ENCODE peak calls at places on chromosomes 3 and 15, in four cellular contexts. E is AG10803; Q is breast epithelium; F is Jurkat, Clone E6-1. T is an unnamed sample.

GRCh38 chr3:72533584-72534473 is 314.4 kb downstream of the SHQ1 start:
- DNase-seq in Q (no peak), E (no peak), F (no peak), T (no peak)

GRCh38 chr15:47409601-47410000 is 307.7 kb upstream of the SEMA6D start:
- DNase-seq in E (peak), F (no peak), Q (no peak), T (no peak)

GRCh38 chr3:107432013-107432515 is 54.8 kb downstream of the CCDC54 start:
- DNase-seq in Q (no peak), E (peak), F (no peak), T (no peak)

GRCh38 chr3:46677096-46677702 is 16.3 kb downstream of the ALS2CL start:
- DNase-seq in F (no peak), E (no peak), Q (no peak), T (no peak)

GRCh38 chr15:35555244-35555643 is 9.3 kb upstream of the DPH6 start:
- DNase-seq in E (no peak), F (no peak), Q (no peak), T (no peak)

GRCh38 chr3:34056951-34057390 is 258.5 kb downstream of the PDCD6IP start:
- DNase-seq in Q (no peak), F (no peak), E (peak), T (no peak)

GRCh38 chr3:103002447-103002846 is 567.6 kb downstream of the ZPLD1 start:
- DNase-seq in F (peak), E (no peak), Q (no peak), T (no peak)

GRCh38 chr15:79640206-79640605 is 208.1 kb downstream of the MINAR1 start:
- DNase-seq in F (no peak), Q (no peak), E (peak), T (no peak)

GRCh38 chr3:69906351-69906966 is 93.1 kb upstream of the SAMMSON start:
- DNase-seq in F (no peak), Q (no peak), E (no peak), T (no peak)

GRCh38 chr3:192570757-192571156 is 156.6 kb downstream of the FGF12 start:
- DNase-seq in Q (no peak), E (no peak), F (no peak), T (no peak)

GRCh38 chr3:27176256-27176655 is 192.9 kb downstream of the NEK10 start:
- DNase-seq in F (no peak), E (no peak), Q (no peak), T (no peak)

GRCh38 chr3:64546856-64547255 is 140.9 kb downstream of the ADAMTS9 start:
- DNase-seq in Q (no peak), E (no peak), F (no peak), T (no peak)

GRCh38 chr3:33061782-33062181 is 35.2 kb downstream of the GLB1 start:
- DNase-seq in F (peak), E (peak), Q (no peak), T (no peak)

GRCh38 chr15:71559616-71560015 is 250.7 kb upstream of the NR2E3 start:
- DNase-seq in Q (no peak), F (no peak), E (no peak), T (no peak)

GRCh38 chr15:38683382-38684242 is 119.0 kb upstream of the RASGRP1 start:
- DNase-seq in F (peak), Q (peak), E (peak), T (no peak)

GRCh38 chr3:197961582-197961945 is 1.5 kb downstream of the LMLN start:
- DNase-seq in E (no peak), F (no peak), Q (no peak), T (no peak)

GRCh38 chr15:74963213-74963612 is 6.6 kb upstream of the RPP25 start:
- DNase-seq in F (no peak), E (no peak), Q (no peak), T (no peak)

GRCh38 chr3:61685755-61686154 is 124.4 kb downstream of the PTPRG start:
- DNase-seq in F (no peak), Q (no peak), E (no peak), T (no peak)

GRCh38 chr3:19221081-19221480 is 72.8 kb downstream of the KCNH8 start:
- DNase-seq in E (no peak), Q (no peak), F (no peak), T (no peak)

GRCh38 chr3:35908366-35909232 is 269.3 kb downstream of the ARPP21 start:
- DNase-seq in E (peak), Q (no peak), F (peak), T (peak)

GRCh38 chr15:33215941-33216872 is 21.7 kb upstream of the FMN1 start:
- DNase-seq in Q (no peak), E (peak), F (peak), T (no peak)

GRCh38 chr3:48130321-48130881 is 57.8 kb downstream of the CDC25A start:
- DNase-seq in E (peak), F (no peak), Q (peak), T (peak)

GRCh38 chr3:134373278-134373941 is 837 bp downstream of the AMOTL2 start:
- DNase-seq in E (peak), F (no peak), Q (peak), T (peak)

GRCh38 chr3:189588061-189588817 is 43.0 kb upstream of the TP63 start:
- DNase-seq in F (no peak), E (peak), Q (no peak), T (no peak)

GRCh38 chr15:62165029-62165792 is at the start of gene C2CD4B:
- DNase-seq in F (no peak), Q (no peak), E (no peak), T (no peak)

GRCh38 chr3:29758108-29759020 is 477.5 kb downstream of the RBMS3 start:
- DNase-seq in F (no peak), Q (no peak), E (peak), T (no peak)

GRCh38 chr3:170585008-170585936 is 603 bp downstream of the SLC7A14 start:
- DNase-seq in E (no peak), Q (no peak), F (no peak), T (no peak)

GRCh38 chr3:15399970-15400369 is 27.4 kb downstream of the METTL6 start:
- DNase-seq in Q (no peak), E (no peak), F (peak), T (no peak)

GRCh38 chr3:42063886-42064285 is 27.3 kb upstream of the TRAK1 start:
- DNase-seq in Q (no peak), E (peak), F (no peak), T (no peak)

GRCh38 chr3:58526124-58526957 is 10.6 kb downstream of the ACOX2 start:
- DNase-seq in F (no peak), Q (no peak), E (peak), T (peak)

GRCh38 chr3:36416660-36417059 is 36.4 kb downstream of the STAC start:
- DNase-seq in E (no peak), Q (no peak), F (no peak), T (no peak)

GRCh38 chr15:30859091-30859874 is 44.4 kb upstream of the FAN1 start:
- DNase-seq in F (peak), Q (no peak), E (peak), T (no peak)

GRCh38 chr3:127426444-127427168 is 138.8 kb upstream of the PRR20G start:
- DNase-seq in E (no peak), Q (no peak), F (no peak), T (peak)

GRCh38 chr3:112926000-112926399 is 48.9 kb downstream of the CD200R1 start:
- DNase-seq in E (no peak), Q (no peak), F (no peak), T (no peak)

GRCh38 chr3:30258426-30259392 is 347.7 kb upstream of the TGFBR2 start:
- DNase-seq in F (no peak), E (no peak), Q (no peak), T (no peak)

GRCh38 chr15:27361418-27361817 is 390.4 kb downstream of the GABRG3 start:
- DNase-seq in E (no peak), Q (no peak), F (no peak), T (peak)

GRCh38 chr3:114450008-114450596 is 156.3 kb downstream of the TIGIT start:
- DNase-seq in E (no peak), F (no peak), Q (no peak), T (no peak)
- H3K4me3 ChIP-seq in E (peak), F (no peak), Q (peak), T (no peak)

GRCh38 chr15:99981839-99982658 is 248.8 kb upstream of the LYSMD4 start:
- DNase-seq in E (no peak), F (no peak), Q (no peak), T (no peak)

GRCh38 chr15:99981223-99981647 is 248.0 kb upstream of the LYSMD4 start:
- DNase-seq in Q (no peak), E (no peak), F (no peak), T (no peak)

GRCh38 chr15:99983894-99984293 is 250.7 kb upstream of the LYSMD4 start:
- DNase-seq in F (no peak), E (no peak), Q (no peak), T (no peak)

GRCh38 chr15:99983171-99983891 is 250.1 kb upstream of the LYSMD4 start:
- DNase-seq in E (no peak), F (no peak), Q (no peak), T (no peak)

DNA sequence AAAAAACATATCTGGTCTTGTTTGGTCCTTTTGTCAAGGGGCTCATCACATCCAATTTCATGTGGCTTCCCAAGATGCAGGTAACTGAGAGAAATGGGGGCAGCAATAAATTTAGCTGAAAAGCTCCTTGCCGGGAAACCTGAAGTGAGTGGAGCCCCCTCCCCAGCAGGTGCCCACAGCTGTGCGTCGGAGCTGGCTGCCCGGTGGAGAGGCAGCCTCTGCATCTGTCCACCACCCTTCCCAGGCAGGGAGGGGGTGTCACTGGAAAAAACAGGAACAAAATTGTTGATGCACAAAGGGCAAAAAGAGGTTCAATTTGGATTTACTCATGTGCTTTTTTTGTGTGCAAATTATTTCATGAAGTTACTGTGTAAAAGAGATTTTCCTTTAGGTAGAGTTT is 249.4 kb upstream of the LYSMD4 start:
- DNase-seq in F (no peak), E (no peak), Q (no peak), T (no peak)
- H3K4me3 ChIP-seq in F (no peak), E (no peak), Q (no peak), T (no peak)

DNA sequence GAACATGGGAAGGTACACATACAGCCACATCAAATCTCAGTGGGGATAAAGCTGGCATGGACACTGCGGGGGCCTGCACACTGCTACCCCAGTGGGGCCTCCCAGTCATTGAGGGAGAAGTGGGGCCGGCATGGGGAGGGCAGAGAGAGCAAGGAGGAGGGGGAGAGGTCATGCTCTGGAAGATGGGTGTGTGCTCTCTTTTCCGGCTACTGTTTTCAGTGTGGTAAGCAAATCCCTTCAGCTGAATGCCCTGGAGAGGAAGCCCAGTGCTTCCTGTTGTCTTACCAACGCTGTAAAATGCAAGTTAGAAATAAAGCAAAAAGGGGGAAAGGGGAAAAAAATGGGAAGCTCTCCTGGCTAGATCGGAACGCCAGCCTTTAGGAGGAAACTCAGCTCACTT is 30.8 kb downstream of the NRROS start:
- DNase-seq in F (no peak), E (no peak), Q (no peak), T (no peak)
- H3K4me3 ChIP-seq in F (no peak), E (no peak), Q (no peak), T (no peak)

GRCh38 chr15:50100484-50100883 is 18.5 kb downstream of the ATP8B4 start:
- DNase-seq in Q (no peak), E (no peak), F (no peak), T (no peak)

GRCh38 chr15:50098576-50098975 is 20.5 kb downstream of the ATP8B4 start:
- DNase-seq in E (no peak), Q (no peak), F (no peak), T (no peak)

DNA sequence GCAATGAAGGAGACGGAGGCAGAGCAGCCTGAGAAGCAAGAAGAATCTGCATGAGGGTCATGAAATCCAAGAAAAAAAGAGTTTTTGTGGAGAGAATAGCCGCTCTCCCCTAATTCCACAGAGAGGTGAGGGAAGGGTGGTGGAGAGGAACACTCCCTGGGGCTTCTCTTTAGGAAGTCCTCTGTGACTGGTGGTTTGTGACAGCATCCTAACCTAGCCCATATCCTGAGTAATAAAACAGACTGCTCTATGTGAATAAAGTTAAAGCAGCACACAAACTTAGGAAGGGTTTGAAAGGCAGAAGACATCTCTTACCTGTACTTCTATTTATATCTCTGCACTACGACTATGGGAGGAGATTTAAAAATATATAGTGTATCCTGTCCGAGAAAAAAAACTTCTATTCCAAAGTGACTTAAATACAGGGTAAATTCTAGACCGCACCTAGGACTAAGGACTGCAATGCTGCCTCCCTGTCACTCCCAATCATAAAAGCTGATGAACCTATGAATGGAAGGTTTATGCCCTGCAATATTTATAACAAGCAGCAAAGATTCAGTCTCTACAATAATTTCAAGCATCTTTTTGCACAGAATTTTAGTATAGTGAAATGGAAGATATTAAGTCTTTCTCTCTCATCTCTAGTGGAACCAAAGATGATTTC is 22.7 kb downstream of the ATP8B4 start:
- DNase-seq in E (no peak), F (no peak), Q (no peak), T (no peak)
- H3K4me3 ChIP-seq in E (no peak), F (no peak), Q (no peak), T (no peak)